ENCODE peak calls at places on chromosomes 2 and 18, in nine cellular contexts. R is H7, F is IMR-90, G is psoas muscle, W is hepatocyte, S is lung, Q is right cardiac atrium, M is endothelial cell of umbilical vein, E is fibroblast of lung. I is an unnamed sample. For H3K27me3, the result is how much of the 10 kb centered on the place peaks cover.

GRCh38 chr2:126723281-126723815 is 67.4 kb downstream of the GYPC start:
- DNase-seq in S (peak), M (no peak), G (no peak), Q (peak), W (no peak), F (no peak), E (no peak), R (no peak), I (no peak)

GRCh38 chr2:53473236-53473635 is 294.4 kb upstream of the CHAC2 start:
- DNase-seq in M (no peak), E (no peak), W (peak), Q (no peak), F (no peak), R (peak), S (no peak), G (no peak), I (no peak)

GRCh38 chr2:172829229-172829628 is 93.6 kb downstream of the RAPGEF4 start:
- DNase-seq in F (peak), R (no peak), M (no peak), W (peak), S (no peak), G (no peak), Q (no peak), E (no peak), I (no peak)

GRCh38 chr2:174561283-174562275 is 36.0 kb downstream of the WIPF1 start:
- DNase-seq in R (no peak), S (peak), W (peak), F (peak), M (peak), E (peak), G (peak), Q (peak), I (no peak)

GRCh38 chr2:226618875-226619605 is 180.6 kb downstream of the IRS1 start:
- DNase-seq in F (peak), Q (no peak), M (peak), E (peak), W (peak), R (no peak), G (no peak), S (no peak), I (no peak)

GRCh38 chr2:157182204-157182709 is 75.2 kb upstream of the GALNT5 start:
- DNase-seq in G (no peak), E (peak), S (no peak), F (peak), M (peak), Q (no peak), R (no peak), W (no peak), I (no peak)

GRCh38 chr2:233328922-233329321 is 21.3 kb downstream of the SAG start:
- DNase-seq in E (no peak), Q (no peak), S (no peak), G (no peak), R (no peak), M (no peak), W (no peak), F (no peak), I (no peak)

GRCh38 chr18:5095239-5095638 is 101.8 kb downstream of the AKAIN1 start:
- DNase-seq in R (no peak), Q (no peak), M (no peak), F (no peak), G (no peak), E (no peak), W (no peak), S (no peak), I (no peak)

GRCh38 chr18:7338846-7339245 is 108.0 kb downstream of the LRRC30 start:
- DNase-seq in E (no peak), W (no peak), Q (no peak), G (no peak), F (no peak), M (no peak), R (no peak), S (no peak), I (no peak)

GRCh38 chr2:234111523-234111922 is 61.0 kb downstream of the SPP2 start:
- DNase-seq in S (no peak), R (no peak), F (peak), E (no peak), W (no peak), Q (no peak), M (no peak), G (no peak), I (no peak)

GRCh38 chr2:46535360-46535759 is 56.0 kb downstream of the TMEM247 start:
- DNase-seq in W (no peak), S (no peak), R (no peak), M (no peak), E (no peak), F (no peak), Q (no peak), G (no peak), I (no peak)

GRCh38 chr18:35641916-35642315 is 60.4 kb downstream of the GALNT1 start:
- DNase-seq in Q (no peak), F (peak), S (no peak), E (peak), M (no peak), G (no peak), R (no peak), W (no peak), I (no peak)

GRCh38 chr2:196448680-196449079 is 190.8 kb upstream of the CCDC150 start:
- DNase-seq in E (no peak), S (no peak), M (no peak), F (no peak), W (no peak), G (no peak), Q (no peak), R (no peak), I (no peak)

GRCh38 chr2:180519276-180519675 is 461.1 kb upstream of the UBE2E3 start:
- DNase-seq in S (no peak), G (no peak), W (no peak), F (peak), R (no peak), Q (no peak), M (peak), E (peak), I (no peak)

GRCh38 chr18:9475643-9476580 is 599 bp downstream of the RALBP1 start:
- DNase-seq in M (peak), G (no peak), S (no peak), R (no peak), E (peak), W (peak), Q (no peak), F (peak), I (no peak)

GRCh38 chr2:9163306-9164111 is 43.1 kb upstream of the ASAP2 start:
- DNase-seq in G (no peak), M (no peak), S (no peak), W (no peak), F (peak), R (no peak), Q (no peak), E (peak), I (no peak)

GRCh38 chr2:240179941-240180666 is 39.6 kb upstream of the OTOS start:
- DNase-seq in Q (no peak), S (no peak), G (no peak), R (no peak), F (no peak), E (no peak), W (no peak), M (no peak), I (no peak)

GRCh38 chr2:171688129-171688465 is 828 bp downstream of the DYNC1I2 start:
- DNase-seq in F (peak), E (peak), G (no peak), S (no peak), W (peak), M (no peak), R (no peak), Q (no peak), I (no peak)

GRCh38 chr2:190235551-190235950 is 84.1 kb downstream of the HIBCH start:
- DNase-seq in M (no peak), G (no peak), F (no peak), E (no peak), S (no peak), Q (no peak), R (no peak), W (no peak), I (no peak)

GRCh38 chr18:59994357-59994756 is 94.6 kb downstream of the PMAIP1 start:
- DNase-seq in Q (no peak), W (no peak), S (no peak), E (peak), G (no peak), F (peak), M (no peak), R (no peak), I (no peak)

GRCh38 chr2:159946326-159946992 is 116.0 kb downstream of the PLA2R1 start:
- DNase-seq in R (no peak), M (peak), Q (no peak), W (peak), F (peak), E (peak), S (no peak), G (no peak), I (no peak)

DNA sequence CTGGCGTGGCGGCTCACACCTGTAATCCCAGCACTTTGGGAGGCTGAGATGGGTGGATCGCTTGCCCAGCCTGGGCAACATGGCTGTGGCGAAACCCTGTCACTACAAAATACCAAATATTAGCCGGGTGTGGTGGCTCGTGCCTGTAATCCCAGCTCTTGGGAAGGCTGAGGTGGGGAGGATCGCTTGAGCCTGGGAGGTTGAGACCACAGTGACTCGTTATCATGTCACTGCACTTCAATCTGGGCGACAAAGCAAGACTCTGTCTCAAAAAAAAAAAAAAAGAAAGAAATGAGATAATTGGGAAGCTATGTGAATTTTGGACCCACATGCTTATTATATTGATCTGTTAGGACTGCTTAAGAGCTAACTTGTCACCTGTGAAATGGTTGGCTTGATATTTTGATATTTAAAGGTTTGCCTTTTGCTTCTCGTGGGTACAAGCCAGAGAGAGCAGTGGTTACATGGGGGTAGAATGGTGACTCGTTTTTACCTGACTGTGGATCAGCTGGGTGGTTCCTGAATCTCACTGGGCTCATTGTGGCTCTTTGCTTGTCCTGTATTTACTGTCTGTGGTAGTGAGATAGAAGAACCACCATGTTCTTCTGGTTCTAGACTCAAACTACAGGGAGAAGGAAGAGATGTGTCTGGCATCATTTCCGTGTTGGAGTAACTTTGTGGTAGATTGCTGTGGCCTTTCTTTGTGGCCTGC is 28.9 kb downstream of the ZNF532 start:
- DNase-seq in M (no peak), F (peak), E (no peak), G (no peak), R (no peak), S (no peak), W (no peak), Q (no peak), I (no peak)
- H3K27me3 ChIP-seq in M (under half), F (under half), E (under half), G (under half), R (under half), S (under half), W (under half), Q (under half), I (under half)

DNA sequence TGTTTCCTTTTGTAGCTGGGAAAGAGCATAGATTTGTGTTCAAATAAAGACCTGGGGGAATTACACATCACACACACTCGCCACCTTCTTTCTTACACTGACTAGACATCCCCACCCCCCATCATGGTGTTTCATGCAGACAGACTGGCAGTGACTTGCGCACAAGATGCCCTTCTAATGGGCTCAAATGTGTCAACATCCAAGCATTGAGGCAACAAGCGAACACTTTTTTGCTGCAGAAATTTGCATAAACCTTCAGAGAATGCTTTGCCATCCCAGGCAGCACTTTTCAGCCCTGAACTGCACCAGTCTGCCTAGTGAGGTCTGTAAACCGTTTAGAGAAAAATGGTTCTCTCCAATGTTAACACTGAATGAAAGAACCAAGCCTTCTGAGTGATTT is 4.5 kb downstream of the HOXD8 start:
- DNase-seq in G (no peak), R (no peak), M (no peak), E (no peak), F (no peak), Q (no peak), W (no peak), S (no peak), I (no peak)
- H3K27me3 ChIP-seq in G (under half), R (half or more), M (under half), E (half or more), F (half or more), Q (under half), W (half or more), S (under half), I (half or more)

DNA sequence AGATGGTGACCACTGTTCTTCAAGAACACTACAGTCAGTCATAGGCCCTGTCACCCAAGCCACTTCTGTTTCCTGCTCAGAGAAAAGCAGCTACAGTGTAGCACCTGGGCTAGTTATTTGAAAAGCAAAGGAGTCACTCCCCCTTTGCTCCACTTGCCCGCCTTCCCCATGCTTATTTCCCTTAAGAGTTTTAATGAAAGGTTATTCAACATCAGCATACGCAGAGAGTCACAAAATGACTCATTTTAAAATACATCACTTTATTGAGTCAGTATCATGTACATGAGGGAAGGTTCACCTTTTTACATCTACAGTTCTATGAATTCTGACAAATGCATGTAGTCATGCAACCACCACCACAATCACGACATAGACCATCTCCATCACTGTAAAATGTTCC is 71.3 kb downstream of the TNFRSF11A start:
- DNase-seq in Q (no peak), G (no peak), S (no peak), M (no peak), W (no peak), E (no peak), R (no peak), F (no peak), I (no peak)
- H3K27me3 ChIP-seq in Q (under half), G (under half), S (under half), M (under half), W (under half), E (under half), R (under half), F (under half), I (under half)

GRCh38 chr18:57440331-57441101 is 5.3 kb downstream of the ONECUT2 start:
- DNase-seq in W (no peak), E (no peak), M (no peak), G (no peak), R (peak), S (no peak), Q (no peak), F (no peak), I (no peak)
- H3K27me3 ChIP-seq in W (half or more), E (half or more), M (half or more), G (half or more), R (half or more), S (under half), Q (under half), F (half or more), I (half or more)

GRCh38 chr18:11749305-11749704 is 60.2 kb downstream of the GNAL start:
- DNase-seq in M (no peak), Q (no peak), G (no peak), S (no peak), W (no peak), R (no peak), E (no peak), F (no peak), I (no peak)
- H3K27me3 ChIP-seq in M (under half), Q (under half), G (under half), S (under half), W (under half), R (under half), E (under half), F (half or more), I (under half)

DNA sequence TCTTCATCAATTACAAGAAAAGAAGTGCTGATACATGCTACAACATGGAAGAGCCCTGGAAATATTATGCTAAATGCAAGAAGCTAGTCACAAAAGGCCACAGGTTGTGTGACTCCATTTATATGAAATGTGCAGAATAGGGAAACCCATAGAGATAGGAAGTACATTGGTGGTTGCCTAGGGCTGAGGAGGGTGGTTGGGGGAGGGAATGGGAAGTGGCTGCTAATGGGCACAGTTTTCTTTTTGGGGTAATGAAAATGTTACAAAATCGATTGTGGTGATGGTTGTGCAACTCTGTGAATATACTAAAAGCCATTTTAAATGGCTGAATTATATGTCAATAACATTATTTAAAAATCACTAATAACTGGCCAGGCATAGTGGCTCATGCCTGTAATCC is 24.3 kb upstream of the RESP18 start:
- DNase-seq in M (no peak), W (no peak), G (no peak), R (no peak), Q (no peak), E (no peak), S (no peak), F (no peak), I (no peak)
- H3K27me3 ChIP-seq in M (under half), W (half or more), G (under half), R (under half), Q (under half), E (under half), S (under half), F (half or more), I (under half)

DNA sequence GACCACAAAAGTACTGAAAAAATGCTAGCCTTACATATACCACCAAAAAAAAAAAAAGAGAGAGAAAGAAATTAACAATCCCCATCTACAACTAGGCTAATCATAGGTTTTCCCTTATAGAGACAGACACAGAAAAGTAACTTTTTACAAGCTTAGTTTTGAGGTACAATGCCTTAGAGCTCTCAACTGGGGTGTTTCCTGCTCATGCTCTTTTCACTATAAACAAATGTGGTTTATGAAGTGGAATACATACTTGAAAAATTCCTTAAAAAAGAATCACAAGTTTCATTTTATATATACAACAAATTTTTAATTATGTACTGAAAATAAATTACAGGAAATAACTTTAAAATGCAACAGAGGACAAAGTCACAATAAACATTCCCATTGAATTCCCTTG is 82.5 kb downstream of the ATL2 start:
- DNase-seq in G (no peak), F (peak), E (peak), S (no peak), R (no peak), M (no peak), W (no peak), Q (no peak), I (no peak)
- H3K27me3 ChIP-seq in G (under half), F (under half), E (under half), S (under half), R (under half), M (under half), W (under half), Q (under half), I (under half)

GRCh38 chr2:96129528-96130120 is 8.7 kb downstream of the ASTL start:
- DNase-seq in R (no peak), E (no peak), G (no peak), Q (peak), F (peak), M (no peak), S (no peak), W (no peak), I (no peak)

GRCh38 chr2:96134421-96134820 is 3.9 kb downstream of the ASTL start:
- DNase-seq in R (no peak), M (no peak), Q (no peak), W (no peak), S (no peak), G (no peak), F (no peak), E (no peak), I (no peak)

GRCh38 chr2:96135171-96135570 is 3.1 kb downstream of the ASTL start:
- DNase-seq in S (no peak), E (no peak), R (no peak), M (no peak), G (no peak), Q (peak), W (no peak), F (no peak), I (no peak)

GRCh38 chr2:96131818-96132745 is 6.2 kb downstream of the ASTL start:
- DNase-seq in R (no peak), G (no peak), W (no peak), S (no peak), Q (peak), M (no peak), E (no peak), F (no peak), I (no peak)

GRCh38 chr2:96131152-96131817 is 7.0 kb downstream of the ASTL start:
- DNase-seq in E (no peak), R (no peak), M (no peak), F (no peak), S (no peak), W (no peak), Q (peak), G (no peak), I (no peak)
- H3K27me3 ChIP-seq in E (under half), R (under half), M (under half), F (half or more), S (under half), W (under half), Q (under half), G (under half), I (under half)

GRCh38 chr2:120269816-120270215 is 17.2 kb downstream of the RALB start:
- DNase-seq in E (no peak), Q (no peak), M (no peak), W (no peak), S (no peak), R (no peak), F (no peak), G (no peak), I (no peak)
- H3K27me3 ChIP-seq in E (under half), Q (under half), M (under half), W (under half), S (under half), R (under half), F (under half), G (under half), I (under half)

GRCh38 chr18:77300579-77300978 is 50.9 kb downstream of the GALR1 start:
- DNase-seq in W (no peak), E (no peak), R (no peak), Q (no peak), G (no peak), M (no peak), S (no peak), F (no peak), I (no peak)

GRCh38 chr18:77299706-77300105 is 50.1 kb downstream of the GALR1 start:
- DNase-seq in F (no peak), G (no peak), E (no peak), W (no peak), S (no peak), Q (no peak), R (no peak), M (no peak), I (no peak)

GRCh38 chr18:77297919-77298571 is 48.4 kb downstream of the GALR1 start:
- DNase-seq in S (no peak), E (no peak), G (no peak), F (no peak), Q (no peak), M (no peak), W (no peak), R (no peak), I (no peak)
- H3K27me3 ChIP-seq in S (under half), E (under half), G (under half), F (under half), Q (under half), M (under half), W (under half), R (under half), I (under half)